ENCODE peak calls at places on chromosomes 7 and 10, in five cellular contexts. Z is transverse colon, L is suprapubic skin, X is colonic mucosa, Y is psoas muscle. D is an unnamed sample. For H3K27me3, the result is how much of the 10 kb centered on the place peaks cover.

GRCh38 chr10:59706851-59707797 is 2.5 kb downstream of the SLC16A9 start:
- DNase-seq in Z (no peak), L (no peak), X (no peak), Y (no peak), D (no peak)

GRCh38 chr7:55309040-55309991 is 55.8 kb upstream of the LANCL2 start:
- DNase-seq in Z (peak), L (no peak), X (no peak), Y (no peak), D (no peak)

GRCh38 chr7:44144426-44144967 is 3.4 kb upstream of the MYL7 start:
- DNase-seq in Z (no peak), L (peak), X (no peak), Y (peak), D (no peak)

GRCh38 chr7:17770710-17771375 is 169.5 kb downstream of the SNX13 start:
- DNase-seq in Z (no peak), L (no peak), X (no peak), Y (no peak), D (no peak)

GRCh38 chr7:87178320-87178719 is 26.1 kb downstream of the DMTF1 start:
- DNase-seq in Z (no peak), L (no peak), X (no peak), Y (no peak), D (no peak)

GRCh38 chr7:49774459-49775064 is 1.1 kb downstream of the VWC2 start:
- DNase-seq in Z (no peak), L (no peak), X (peak), Y (no peak), D (no peak)

GRCh38 chr10:19922236-19922963 is 106.2 kb downstream of the PLXDC2 start:
- DNase-seq in Z (peak), L (no peak), X (peak), Y (no peak), D (peak)

GRCh38 chr10:130354976-130355795 is 219.0 kb downstream of the GLRX3 start:
- DNase-seq in Z (no peak), L (peak), X (no peak), Y (no peak), D (no peak)

GRCh38 chr7:31122649-31123058 is 70.5 kb downstream of the ADCYAP1R1 start:
- DNase-seq in Z (peak), L (peak), X (peak), Y (peak), D (peak)

GRCh38 chr7:138585283-138585993 is 115.7 kb downstream of the SVOPL start:
- DNase-seq in Z (no peak), L (no peak), X (no peak), Y (no peak), D (no peak)

DNA sequence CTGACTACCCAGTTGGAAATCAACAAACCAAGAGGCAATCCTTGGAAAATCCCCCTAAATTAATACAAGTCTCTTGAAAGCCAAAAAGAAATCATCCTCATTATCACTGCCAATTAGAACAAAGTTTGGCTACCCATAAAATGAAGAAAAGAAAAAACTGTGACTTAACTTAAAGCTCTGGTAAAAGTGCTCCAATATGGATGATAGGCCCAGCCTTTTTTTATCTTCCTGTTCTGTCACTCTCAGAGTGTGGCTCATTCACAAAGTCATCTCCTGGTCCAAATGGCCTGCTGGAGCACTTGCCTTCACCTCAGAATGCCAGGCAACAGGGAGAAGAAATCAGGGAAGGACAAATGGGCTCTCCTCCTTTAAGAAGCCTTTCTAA is 155.1 kb upstream of the GHITM start:
- DNase-seq in Z (no peak), L (no peak), X (no peak), Y (no peak), D (no peak)
- H3K27me3 ChIP-seq in Z (under half), L (under half), X (under half), Y (under half), D (under half)

GRCh38 chr10:93478873-93479272 is 3.3 kb downstream of the MYOF start:
- DNase-seq in Z (no peak), L (no peak), X (no peak), Y (no peak), D (no peak)
- H3K4me3 ChIP-seq in Z (no peak), L (peak), X (no peak), Y (no peak), D (no peak)

GRCh38 chr10:53667063-53667462 is 894.5 kb upstream of the MBL2 start:
- DNase-seq in Z (no peak), L (no peak), X (no peak), Y (no peak), D (no peak)
- H3K27me3 ChIP-seq in Z (under half), L (under half), X (under half), Y (under half), D (under half)

DNA sequence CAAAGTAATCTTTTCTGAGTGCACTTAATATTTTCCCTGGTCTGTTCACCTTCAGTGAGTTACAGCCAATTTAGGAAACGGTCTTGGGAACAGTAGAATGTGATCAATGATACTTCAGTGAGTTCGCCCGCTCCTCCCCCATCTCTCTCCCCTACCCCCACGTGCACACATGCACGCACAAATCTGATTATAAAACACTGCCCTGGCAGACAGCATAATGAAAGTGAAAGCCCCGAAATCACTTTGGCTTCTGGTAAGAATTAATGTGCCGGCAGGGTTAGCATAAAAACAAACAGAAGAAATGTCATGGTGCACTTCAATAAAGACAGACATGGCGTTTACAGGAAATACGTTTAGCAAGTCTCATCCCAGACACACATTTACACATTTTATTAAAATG is 201.4 kb upstream of the CDCA7L start:
- DNase-seq in Z (no peak), L (no peak), X (no peak), Y (no peak), D (peak)
- H3K4me3 ChIP-seq in Z (no peak), L (peak), X (no peak), Y (no peak), D (no peak)

DNA sequence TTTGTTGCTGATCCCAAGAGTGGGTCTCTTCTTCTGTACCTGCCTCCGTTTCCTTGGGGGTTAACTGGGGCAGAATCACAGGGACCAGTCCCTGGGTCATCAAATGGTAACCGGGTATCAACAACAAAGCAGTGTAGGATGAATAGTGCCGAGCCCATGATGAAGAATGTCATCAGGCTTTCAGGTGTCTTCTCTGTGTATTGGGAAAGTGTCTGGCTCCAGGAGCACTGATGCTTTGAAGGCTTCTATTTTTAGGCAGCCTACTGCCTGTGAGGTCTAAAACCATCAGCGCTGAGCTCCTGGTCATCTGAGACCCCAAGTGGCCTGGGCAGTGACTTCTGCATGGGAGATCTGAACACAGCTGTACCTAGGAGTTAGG is 48.2 kb upstream of the SHH start:
- DNase-seq in Z (no peak), L (peak), X (peak), Y (no peak), D (peak)
- H3K27me3 ChIP-seq in Z (under half), L (under half), X (under half), Y (under half), D (under half)

GRCh38 chr7:142797799-142798377 is 27.1 kb downstream of the PRSS2 start:
- DNase-seq in Z (no peak), L (no peak), X (no peak), Y (no peak), D (no peak)

GRCh38 chr7:142796001-142796500 is 25.3 kb downstream of the PRSS2 start:
- DNase-seq in Z (no peak), L (no peak), X (no peak), Y (no peak), D (no peak)

GRCh38 chr7:142795339-142795863 is 24.6 kb downstream of the PRSS2 start:
- DNase-seq in Z (peak), L (no peak), X (no peak), Y (no peak), D (no peak)

GRCh38 chr7:142797342-142797798 is 26.6 kb downstream of the PRSS2 start:
- DNase-seq in Z (no peak), L (no peak), X (no peak), Y (no peak), D (no peak)

DNA sequence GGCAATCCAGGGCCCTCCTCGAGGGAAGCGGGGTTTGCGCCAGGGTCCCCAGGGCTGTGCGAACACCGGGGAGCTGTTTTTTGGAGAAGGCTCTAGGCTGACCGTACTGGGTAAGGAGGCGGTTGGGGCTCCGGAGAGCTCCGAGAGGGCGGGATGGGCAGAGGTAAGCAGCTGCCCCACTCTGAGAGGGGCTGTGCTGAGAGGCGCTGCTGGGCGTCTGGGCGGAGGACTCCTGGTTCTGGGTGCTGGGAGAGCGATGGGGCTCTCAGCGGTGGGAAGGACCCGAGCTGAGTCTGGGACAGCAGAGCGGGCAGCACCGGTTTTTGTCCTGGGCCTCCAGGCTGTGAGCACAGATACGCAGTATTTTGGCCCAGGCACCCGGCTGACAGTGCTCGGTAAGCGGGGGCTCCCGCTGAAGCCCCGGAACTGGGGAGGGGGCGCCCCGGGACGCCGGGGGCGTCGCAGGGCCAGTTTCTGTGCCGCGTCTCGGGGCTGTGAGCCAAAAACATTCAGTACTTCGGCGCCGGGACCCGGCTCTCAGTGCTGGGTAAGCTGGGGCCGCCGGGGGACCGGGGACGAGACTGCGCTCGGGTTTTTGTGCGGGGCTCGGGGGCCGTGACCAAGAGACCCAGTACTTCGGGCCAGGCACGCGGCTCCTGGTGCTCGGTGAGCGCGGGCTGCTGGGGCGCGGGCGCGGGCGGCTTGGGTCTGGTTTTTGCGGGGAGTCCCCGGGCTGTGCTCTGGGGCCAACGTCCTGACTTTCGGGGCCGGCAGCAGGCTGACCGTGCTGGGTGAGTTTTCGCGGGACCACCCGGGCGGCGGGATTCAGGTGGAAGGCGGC is 26.0 kb downstream of the PRSS2 start:
- DNase-seq in Z (no peak), L (no peak), X (no peak), Y (no peak), D (no peak)
- H3K4me3 ChIP-seq in Z (peak), L (peak), X (peak), Y (peak), D (peak)

GRCh38 chr7:27152816-27153486 is 568 bp upstream of the HOXA3 start:
- DNase-seq in Z (no peak), L (no peak), X (peak), Y (no peak), D (no peak)
- H3K27me3 ChIP-seq in Z (half or more), L (under half), X (under half), Y (under half), D (under half)

D was measured in testis.